ENCODE peak calls at places on chromosomes 4 and X, in seven cellular contexts. X, B, O, Q, K, W and L are unnamed samples. For H3K4me1, the result is how much of the 10 kb centered on the place peaks cover.

GRCh38 chr4:48939785-48940184 is 33.2 kb upstream of the OCIAD2 start:
- DNase-seq in X (peak), B (peak), O (no peak), Q (no peak), K (peak), W (no peak), L (peak)

GRCh38 chr4:146273204-146273901 is 59.0 kb downstream of the REELD1 start:
- DNase-seq in X (no peak), B (no peak), O (no peak), Q (no peak), K (no peak), W (no peak), L (no peak)

GRCh38 chr4:110287130-110287529 is 88.7 kb upstream of the ELOVL6 start:
- DNase-seq in X (no peak), B (peak), O (no peak), Q (no peak), K (no peak), W (no peak), L (peak)

GRCh38 chr4:180422989-180423766 is 1820.0 kb upstream of the TENM3 start:
- DNase-seq in X (no peak), B (no peak), O (no peak), Q (no peak), K (no peak), W (no peak), L (no peak)

GRCh38 chr4:104728380-104729122 is 233.9 kb upstream of the CXXC4 start:
- DNase-seq in X (peak), B (peak), O (no peak), Q (no peak), K (no peak), W (no peak), L (no peak)

GRCh38 chr4:83340692-83341343 is 6.2 kb upstream of the HPSE start:
- DNase-seq in X (no peak), B (no peak), O (no peak), Q (no peak), K (no peak), W (no peak), L (no peak)

GRCh38 chr4:119211856-119212250 is 660 bp upstream of the USP53 start:
- DNase-seq in X (no peak), B (peak), O (no peak), Q (no peak), K (peak), W (no peak), L (no peak)

GRCh38 chr4:170420255-170420693 is 330.5 kb upstream of the AADAT start:
- DNase-seq in X (no peak), B (peak), O (no peak), Q (no peak), K (no peak), W (no peak), L (no peak)

GRCh38 chr4:119679251-119679650 is 50.6 kb upstream of the PDE5A start:
- DNase-seq in X (no peak), B (no peak), O (no peak), Q (no peak), K (no peak), W (no peak), L (no peak)

GRCh38 chr4:43089730-43090129 is 197.2 kb downstream of the GRXCR1 start:
- DNase-seq in X (no peak), B (peak), O (no peak), Q (no peak), K (no peak), W (no peak), L (peak)

GRCh38 chr4:118746251-118746919 is 61.2 kb downstream of the METTL14 start:
- DNase-seq in X (no peak), B (no peak), O (no peak), Q (no peak), K (no peak), W (no peak), L (no peak)

GRCh38 chr4:174450051-174450450 is 72.2 kb downstream of the HPGD start:
- DNase-seq in X (no peak), B (no peak), O (no peak), Q (no peak), K (no peak), W (no peak), L (no peak)

GRCh38 chr4:89242864-89243740 is 64.5 kb downstream of the GPRIN3 start:
- DNase-seq in X (no peak), B (no peak), O (no peak), Q (no peak), K (no peak), W (no peak), L (no peak)

GRCh38 chr4:25103423-25103822 is 56.8 kb downstream of the SEPSECS start:
- DNase-seq in X (no peak), B (no peak), O (no peak), Q (no peak), K (no peak), W (no peak), L (peak)

GRCh38 chr4:169106696-169107229 is 96.7 kb upstream of the CBR4 start:
- DNase-seq in X (no peak), B (no peak), O (no peak), Q (no peak), K (no peak), W (no peak), L (peak)

GRCh38 chr4:26023191-26023972 is 109.4 kb downstream of the SMIM20 start:
- DNase-seq in X (no peak), B (peak), O (no peak), Q (no peak), K (no peak), W (no peak), L (peak)

GRCh38 chr4:37422638-37423037 is 178.1 kb downstream of the NWD2 start:
- DNase-seq in X (no peak), B (no peak), O (no peak), Q (no peak), K (no peak), W (no peak), L (no peak)
- H3K4me1 ChIP-seq in X (under half), B (under half), O (under half), Q (under half), K (under half), W (under half), L (under half)

DNA sequence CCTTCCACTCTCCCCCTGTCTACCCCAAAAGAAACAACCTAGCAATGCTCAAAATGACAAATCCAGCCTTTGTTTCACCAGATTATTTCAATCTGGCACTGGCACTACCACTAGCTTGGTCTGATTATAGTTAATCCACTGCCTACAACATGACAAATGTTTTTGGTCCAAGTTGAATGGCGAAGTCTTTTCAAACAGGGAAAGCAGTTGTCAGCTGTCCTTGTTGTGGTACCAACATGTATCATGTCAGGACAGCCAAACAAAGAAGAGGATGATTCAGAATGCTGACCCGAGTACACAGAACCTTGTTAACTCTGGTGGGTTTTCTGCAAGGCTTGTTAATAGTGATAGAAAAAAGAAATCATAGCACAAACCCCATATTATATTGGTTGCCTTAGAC is 160.8 kb upstream of the ANK2 start:
- DNase-seq in X (no peak), B (no peak), O (no peak), Q (no peak), K (no peak), W (no peak), L (no peak)
- H3K4me3 ChIP-seq in X (no peak), B (no peak), O (no peak), Q (no peak), K (no peak), W (no peak), L (no peak)

GRCh38 chr4:59381591-59381990 is 1818.5 kb upstream of the ADGRL3 start:
- DNase-seq in X (no peak), B (no peak), O (no peak), Q (no peak), K (no peak), W (no peak), L (no peak)

DNA sequence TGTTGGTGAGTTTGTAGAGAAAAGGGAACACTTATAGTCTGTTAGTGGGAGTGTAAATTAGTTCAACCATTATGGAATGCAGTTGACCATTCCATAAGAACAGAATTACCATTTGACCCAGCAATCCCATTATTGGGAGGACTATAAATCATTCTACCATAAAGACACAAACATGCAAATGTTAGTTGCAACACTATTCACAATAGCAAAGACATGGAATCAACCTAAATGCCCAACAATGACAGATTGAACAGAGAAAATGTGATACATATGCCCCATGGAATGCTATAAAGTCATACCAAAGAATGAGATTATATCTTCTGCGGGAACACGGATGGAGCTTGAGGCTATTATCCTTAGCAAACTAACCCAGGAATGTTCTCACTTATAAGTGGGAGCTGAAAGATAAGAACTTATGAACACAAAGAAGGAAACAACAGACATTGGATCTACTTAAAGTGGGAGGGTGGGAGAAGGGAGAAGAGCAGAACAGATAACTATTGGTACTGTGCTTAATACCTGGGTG is 1819.2 kb upstream of the ADGRL3 start:
- DNase-seq in X (no peak), B (no peak), O (no peak), Q (no peak), K (no peak), W (no peak), L (no peak)
- H3K4me1 ChIP-seq in X (under half), B (under half), O (under half), Q (under half), K (under half), W (under half), L (under half)

GRCh38 chr4:100106982-100107381 is 83.3 kb downstream of the DDIT4L start:
- DNase-seq in X (no peak), B (no peak), O (no peak), Q (no peak), K (no peak), W (no peak), L (no peak)
- H3K4me3 ChIP-seq in X (no peak), B (no peak), O (no peak), Q (no peak), K (no peak), W (no peak), L (no peak)

GRCh38 chr4:76306882-76307669 is 543 bp downstream of the STBD1 start:
- DNase-seq in X (peak), B (peak), O (peak), Q (peak), K (peak), W (peak), L (peak)

GRCh38 chr4:76307670-76308014 is 1.1 kb downstream of the STBD1 start:
- DNase-seq in X (no peak), B (peak), O (no peak), Q (no peak), K (no peak), W (peak), L (no peak)

GRCh38 chr4:76305971-76306881 is at the start of gene STBD1:
- DNase-seq in X (peak), B (peak), O (no peak), Q (peak), K (peak), W (peak), L (peak)

GRCh38 chr4:76302856-76303438 is 3.6 kb upstream of the STBD1 start:
- DNase-seq in X (no peak), B (no peak), O (no peak), Q (no peak), K (no peak), W (no peak), L (no peak)

GRCh38 chr4:76305033-76305687 is 1.4 kb upstream of the STBD1 start:
- DNase-seq in X (no peak), B (no peak), O (no peak), Q (no peak), K (no peak), W (no peak), L (no peak)
- H3K4me1 ChIP-seq in X (under half), B (under half), O (under half), Q (under half), K (under half), W (under half), L (under half)

DNA sequence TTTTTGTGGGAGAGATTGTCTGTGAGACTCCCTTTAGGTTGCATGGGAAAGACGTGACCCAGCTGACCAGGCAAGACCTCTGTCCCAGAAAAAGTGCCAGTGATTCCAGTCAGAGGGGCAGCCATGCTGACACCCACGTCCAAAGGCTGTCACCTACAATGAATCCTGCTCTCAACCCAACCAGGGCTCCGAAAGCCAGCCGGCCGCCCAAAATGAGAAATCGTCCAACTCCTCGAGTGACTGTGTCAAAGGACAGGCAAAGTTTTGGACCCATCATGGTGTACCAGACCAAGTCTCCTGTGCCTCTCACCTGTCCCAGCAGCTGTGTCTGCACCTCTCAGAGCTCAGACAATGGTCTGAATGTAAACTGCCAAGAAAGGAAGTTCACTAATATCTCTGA is 5.5 kb downstream of the SLITRK2 start:
- DNase-seq in X (no peak), B (no peak), O (no peak), Q (no peak), K (no peak), W (no peak), L (no peak)
- H3K4me3 ChIP-seq in X (no peak), B (no peak), O (no peak), Q (no peak), K (no peak), W (no peak), L (no peak)

DNA sequence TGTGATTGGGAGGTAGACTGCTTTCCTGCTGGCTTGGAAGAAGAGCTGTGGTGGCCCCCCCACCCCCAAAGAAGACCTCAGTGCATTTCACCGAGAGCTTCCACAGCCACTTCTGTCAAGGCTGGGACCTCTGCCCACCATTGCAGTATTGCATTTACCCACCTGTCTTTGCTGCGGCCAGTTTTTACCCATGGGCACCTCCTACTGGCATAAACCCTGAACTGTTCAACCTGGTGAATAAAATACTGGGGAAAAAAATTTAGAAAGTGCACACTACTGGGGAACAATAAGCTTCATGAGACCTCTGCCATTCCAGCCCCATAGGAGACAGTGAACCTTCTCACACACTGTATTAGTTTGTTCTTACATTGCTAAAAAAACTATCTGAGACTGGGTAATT is 40.3 kb downstream of the ARFIP1 start:
- DNase-seq in X (no peak), B (no peak), O (no peak), Q (no peak), K (no peak), W (no peak), L (no peak)
- H3K4me1 ChIP-seq in X (under half), B (under half), O (under half), Q (under half), K (under half), W (under half), L (under half)

GRCh38 chrX:53317365-53318069 is 36.1 kb upstream of the IQSEC2 start:
- DNase-seq in X (peak), B (peak), O (peak), Q (peak), K (peak), W (peak), L (peak)
- H3K4me3 ChIP-seq in X (no peak), B (no peak), O (no peak), Q (no peak), K (no peak), W (no peak), L (no peak)

GRCh38 chrX:72080150-72080549 is 51.6 kb downstream of the RTL5 start:
- DNase-seq in X (no peak), B (no peak), O (no peak), Q (no peak), K (no peak), W (no peak), L (no peak)

GRCh38 chrX:72080800-72081199 is 50.9 kb downstream of the RTL5 start:
- DNase-seq in X (no peak), B (no peak), O (no peak), Q (no peak), K (no peak), W (no peak), L (no peak)

GRCh38 chrX:72084114-72084513 is 47.6 kb downstream of the RTL5 start:
- DNase-seq in X (no peak), B (no peak), O (no peak), Q (no peak), K (no peak), W (no peak), L (no peak)

GRCh38 chrX:72081605-72082320 is 50.0 kb downstream of the RTL5 start:
- DNase-seq in X (no peak), B (no peak), O (no peak), Q (no peak), K (peak), W (no peak), L (no peak)

GRCh38 chrX:72083291-72083690 is 48.4 kb downstream of the RTL5 start:
- DNase-seq in X (no peak), B (no peak), O (no peak), Q (no peak), K (no peak), W (no peak), L (no peak)
- H3K4me1 ChIP-seq in X (under half), B (under half), O (under half), Q (under half), K (under half), W (under half), L (under half)